ENCODE peak calls at places on chromosomes 6 and 20, in six cellular contexts. A is smooth muscle cell of the brain vasculature, N is heart right ventricle, W is SW480, R is T-helper 1 cell, J is brain pericyte. Q is an unnamed sample.

GRCh38 chr6:2744206-2744771 is 6.4 kb downstream of the MYLK4 start:
- DNase-seq in N (peak; percentile 77), J (no peak), W (peak; percentile 3), A (no peak), R (no peak), Q (peak; percentile 52)

GRCh38 chr6:144548525-144548924 is 263.4 kb downstream of the UTRN start:
- DNase-seq in W (no peak), R (no peak), A (no peak), N (no peak), J (no peak), Q (no peak)

GRCh38 chr6:158257425-158257759 is 54.9 kb upstream of the TULP4 start:
- DNase-seq in W (no peak), N (no peak), R (no peak), A (no peak), J (no peak), Q (no peak)

GRCh38 chr20:63186528-63187316 is 29.2 kb downstream of the YTHDF1 start:
- DNase-seq in N (no peak), R (no peak), W (peak; percentile 52), A (no peak), J (no peak), Q (peak; percentile 74)

GRCh38 chr20:37651932-37652331 is 41.9 kb upstream of the CTNNBL1 start:
- DNase-seq in J (no peak), N (peak; percentile 35), R (no peak), W (peak; percentile 56), A (no peak), Q (peak; percentile 78)

GRCh38 chr6:28659250-28659566 is 133.5 kb downstream of the GPX5 start:
- DNase-seq in J (no peak), W (no peak), N (no peak), A (no peak), R (no peak), Q (no peak)

GRCh38 chr6:164252952-164253351 is 838.4 kb downstream of the QKI start:
- DNase-seq in A (no peak), R (no peak), J (no peak), W (no peak), N (no peak), Q (no peak)

GRCh38 chr6:141301779-141302178 is 830.9 kb upstream of the GJE1 start:
- DNase-seq in A (no peak), W (no peak), R (no peak), J (no peak), N (no peak), Q (no peak)

GRCh38 chr20:49169547-49169946 is 18.6 kb downstream of the STAU1 start:
- DNase-seq in A (no peak), W (no peak), J (no peak), N (no peak), R (no peak), Q (no peak)

GRCh38 chr20:21352703-21353102 is 44.6 kb downstream of the NKX2-4 start:
- DNase-seq in R (no peak), A (no peak), N (no peak), W (no peak), J (no peak), Q (no peak)

GRCh38 chr20:41782730-41783406 is 164.7 kb upstream of the CHD6 start:
- DNase-seq in A (no peak), W (no peak), J (no peak), N (no peak), R (no peak), Q (no peak)

GRCh38 chr6:31877125-31877650 is 1.6 kb downstream of the SLC44A4 start:
- DNase-seq in N (no peak), R (no peak), A (no peak), W (no peak), J (no peak), Q (peak; percentile 85)

GRCh38 chr6:11277275-11278206 is 45.1 kb upstream of the NEDD9 start:
- DNase-seq in R (no peak), J (no peak), W (peak; percentile 17), A (no peak), N (no peak), Q (peak; percentile 87)

GRCh38 chr6:156980948-156981347 is 203.8 kb downstream of the ARID1B start:
- DNase-seq in R (no peak), J (no peak), N (no peak), A (no peak), W (no peak), Q (no peak)

GRCh38 chr20:49397525-49397924 is 84.9 kb downstream of the KCNB1 start:
- DNase-seq in N (no peak), R (no peak), W (peak; percentile 49), A (no peak), J (no peak), Q (no peak)

GRCh38 chr6:88669475-88669874 is 293.9 kb downstream of the RNGTT start:
- DNase-seq in J (no peak), N (no peak), R (no peak), A (no peak), W (no peak), Q (no peak)

GRCh38 chr6:45610832-45611231 is 233.1 kb upstream of the SUPT3H start:
- DNase-seq in J (no peak), N (no peak), W (no peak), R (no peak), A (no peak), Q (peak; percentile 66)

GRCh38 chr6:148868314-148868713 is 121.5 kb downstream of the UST start:
- DNase-seq in W (no peak), A (no peak), J (no peak), N (no peak), R (no peak), Q (no peak)

GRCh38 chr20:62617711-62618483 is 24.4 kb upstream of the SLCO4A1 start:
- DNase-seq in W (peak; percentile 49), N (peak; percentile 74), R (no peak), A (no peak), J (no peak), Q (peak; percentile 51)

GRCh38 chr6:163413345-163414116 is 987 bp upstream of the QKI start:
- DNase-seq in W (no peak), N (peak; percentile 91), J (peak; percentile 57), R (peak; percentile 86), A (peak; percentile 80), Q (no peak)

GRCh38 chr6:146857960-146858308 is 259.2 kb downstream of the ADGB start:
- DNase-seq in R (no peak), A (peak; percentile 93), J (peak; percentile 97), W (no peak), N (no peak), Q (no peak)

GRCh38 chr6:11475019-11475418 is 62.5 kb upstream of the TMEM170B start:
- DNase-seq in N (no peak), J (no peak), A (no peak), W (no peak), R (no peak), Q (no peak)

GRCh38 chr6:163613668-163614067 is 199.2 kb downstream of the QKI start:
- DNase-seq in W (no peak), J (no peak), N (no peak), R (no peak), A (no peak), Q (no peak)

Q was measured in HT-29.